ENCODE peak calls at places on chromosomes 7 and 10, in nine cellular contexts. G is NCI-H510A treated with DMSO at 0.1 percent for 48 hours; A is astrocyte of the hippocampus; B is HCT116; Z is HEK293T; T is H4; M is HFFc6; L is stimulated activated naive CD8-positive, alpha-beta T cell treated with anti-CD3 and anti-CD28 coated beads, Interleukin-15, Interleukin-2, amounts not matched to agents 100 U/mL and 50 U/mL, for 24 hours; S is GM10248. R is an unnamed sample.

GRCh38 chr7:119256446-119257131 is 1016.4 kb upstream of the KCND2 start:
- DNase-seq in G (peak), A (no peak), B (no peak), Z (no peak), T (no peak), M (no peak), L (no peak), S (no peak), R (no peak)

GRCh38 chr10:79269969-79270368 is 77.3 kb upstream of the PPIF start:
- DNase-seq in G (no peak), A (no peak), B (no peak), Z (no peak), T (no peak), M (no peak), L (no peak), S (no peak), R (no peak)

GRCh38 chr7:26538216-26538615 is 246.6 kb downstream of the SNX10 start:
- DNase-seq in G (no peak), A (no peak), B (no peak), Z (no peak), T (no peak), M (no peak), L (no peak), S (no peak), R (no peak)

GRCh38 chr7:85730016-85730415 is 543.2 kb upstream of the SEMA3D start:
- DNase-seq in G (no peak), A (no peak), B (no peak), Z (no peak), T (no peak), M (no peak), L (no peak), S (no peak), R (no peak)

GRCh38 chr10:86757110-86757790 is 831 bp downstream of the BMPR1A start:
- DNase-seq in G (no peak), A (peak), B (peak), Z (peak), T (peak), M (peak), L (peak), S (no peak), R (peak)

GRCh38 chr10:71729023-71729649 is 9.6 kb upstream of the C10orf105 start:
- DNase-seq in G (no peak), A (peak), B (no peak), Z (no peak), T (peak), M (no peak), L (peak), S (no peak), R (peak)

GRCh38 chr7:80584778-80585177 is 53.7 kb upstream of the CD36 start:
- DNase-seq in G (no peak), A (peak), B (no peak), Z (no peak), T (peak), M (no peak), L (no peak), S (no peak), R (peak)

GRCh38 chr7:54992876-54993490 is 25.8 kb upstream of the EGFR start:
- DNase-seq in G (no peak), A (no peak), B (no peak), Z (no peak), T (no peak), M (no peak), L (no peak), S (no peak), R (no peak)

GRCh38 chr10:97003804-97004201 is 171.7 kb downstream of the LCOR start:
- DNase-seq in G (peak), A (no peak), B (no peak), Z (no peak), T (no peak), M (no peak), L (no peak), S (no peak), R (no peak)

GRCh38 chr7:150903627-150904026 is 51.3 kb downstream of the AOC1 start:
- DNase-seq in G (no peak), A (peak), B (no peak), Z (no peak), T (peak), M (peak), L (no peak), S (peak), R (peak)

GRCh38 chr7:3089493-3089892 is 45.8 kb upstream of the CARD11 start:
- DNase-seq in G (no peak), A (peak), B (no peak), Z (peak), T (peak), M (no peak), L (peak), S (no peak), R (peak)

GRCh38 chr10:88117227-88117626 is 253.8 kb downstream of the PTEN start:
- DNase-seq in G (no peak), A (no peak), B (no peak), Z (no peak), T (no peak), M (no peak), L (peak), S (no peak), R (no peak)

GRCh38 chr10:126420571-126421275 is 32.4 kb upstream of the ADAM12 start:
- DNase-seq in G (no peak), A (peak), B (no peak), Z (no peak), T (peak), M (no peak), L (no peak), S (no peak), R (no peak)

GRCh38 chr7:140235114-140235513 is 58.3 kb upstream of the KDM7A start:
- DNase-seq in G (no peak), A (no peak), B (no peak), Z (no peak), T (no peak), M (no peak), L (no peak), S (no peak), R (no peak)

GRCh38 chr7:108137040-108137439 is 6.9 kb upstream of the LAMB4 start:
- DNase-seq in G (no peak), A (no peak), B (no peak), Z (no peak), T (no peak), M (no peak), L (no peak), S (no peak), R (no peak)

GRCh38 chr10:77970869-77971803 is 44.6 kb upstream of the DLG5 start:
- DNase-seq in G (peak), A (peak), B (no peak), Z (no peak), T (peak), M (peak), L (peak), S (peak), R (no peak)

GRCh38 chr7:136229819-136230609 is 252.9 kb upstream of the MTPN start:
- DNase-seq in G (no peak), A (no peak), B (no peak), Z (no peak), T (no peak), M (no peak), L (no peak), S (no peak), R (no peak)

GRCh38 chr7:115941703-115942268 is 88.8 kb downstream of the TFEC start:
- DNase-seq in G (no peak), A (peak), B (no peak), Z (no peak), T (peak), M (peak), L (no peak), S (no peak), R (no peak)

GRCh38 chr10:93160829-93161228 is 87.1 kb downstream of the CYP26A1 start:
- DNase-seq in G (no peak), A (peak), B (no peak), Z (no peak), T (peak), M (peak), L (no peak), S (no peak), R (no peak)

GRCh38 chr7:22728416-22729029 is 1.5 kb downstream of the IL6 start:
- DNase-seq in G (peak), A (peak), B (peak), Z (peak), T (peak), M (peak), L (no peak), S (peak), R (peak)

GRCh38 chr10:124560377-124560776 is 98.8 kb downstream of the LHPP start:
- DNase-seq in G (no peak), A (peak), B (no peak), Z (no peak), T (no peak), M (peak), L (no peak), S (no peak), R (no peak)

GRCh38 chr10:31648966-31649365 is 279.7 kb downstream of the ARHGAP12 start:
- DNase-seq in G (no peak), A (no peak), B (no peak), Z (no peak), T (no peak), M (no peak), L (no peak), S (no peak), R (no peak)

GRCh38 chr10:94521276-94522250 is 24.0 kb upstream of the HELLS start:
- DNase-seq in G (no peak), A (no peak), B (no peak), Z (no peak), T (no peak), M (no peak), L (no peak), S (no peak), R (no peak)

GRCh38 chr7:134697487-134697886 is 50.8 kb downstream of the BPGM start:
- DNase-seq in G (no peak), A (no peak), B (no peak), Z (no peak), T (no peak), M (no peak), L (no peak), S (no peak), R (no peak)

GRCh38 chr10:126059101-126059826 is 162.9 kb downstream of the FANK1 start:
- DNase-seq in G (no peak), A (peak), B (no peak), Z (no peak), T (peak), M (peak), L (no peak), S (no peak), R (no peak)

GRCh38 chr10:92074126-92074887 is 150.7 kb downstream of the BTAF1 start:
- DNase-seq in G (no peak), A (no peak), B (peak), Z (no peak), T (no peak), M (peak), L (no peak), S (no peak), R (no peak)

GRCh38 chr10:11106621-11107374 is 89.1 kb downstream of the CELF2 start:
- DNase-seq in G (no peak), A (no peak), B (no peak), Z (no peak), T (no peak), M (no peak), L (no peak), S (peak), R (no peak)

GRCh38 chr7:27175626-27176342 is 1.7 kb upstream of the HOXA10 start:
- DNase-seq in G (no peak), A (no peak), B (no peak), Z (no peak), T (no peak), M (no peak), L (no peak), S (no peak), R (no peak)

GRCh38 chr10:29841724-29842649 is 207.2 kb upstream of the SVIL start:
- DNase-seq in G (peak), A (peak), B (no peak), Z (no peak), T (no peak), M (peak), L (no peak), S (no peak), R (peak)

GRCh38 chr7:77657427-77658331 is 38.6 kb upstream of the RSBN1L start:
- DNase-seq in G (peak), A (peak), B (peak), Z (peak), T (peak), M (peak), L (no peak), S (peak), R (peak)

GRCh38 chr7:143394777-143395176 is 13.6 kb downstream of the ZYX start:
- DNase-seq in G (no peak), A (no peak), B (no peak), Z (no peak), T (no peak), M (no peak), L (no peak), S (no peak), R (no peak)

GRCh38 chr7:155821851-155822250 is 9.6 kb upstream of the SHH start:
- DNase-seq in G (no peak), A (no peak), B (no peak), Z (no peak), T (no peak), M (no peak), L (no peak), S (no peak), R (no peak)

GRCh38 chr7:22156205-22156604 is 200.7 kb downstream of the RAPGEF5 start:
- DNase-seq in G (no peak), A (peak), B (peak), Z (no peak), T (peak), M (peak), L (no peak), S (no peak), R (no peak)

GRCh38 chr7:2048006-2048405 is 184.7 kb downstream of the MAD1L1 start:
- DNase-seq in G (no peak), A (no peak), B (no peak), Z (no peak), T (no peak), M (no peak), L (no peak), S (no peak), R (no peak)

GRCh38 chr7:157077021-157077420 is 61.7 kb upstream of the UBE3C start:
- DNase-seq in G (no peak), A (no peak), B (no peak), Z (no peak), T (no peak), M (no peak), L (no peak), S (no peak), R (no peak)

GRCh38 chr7:9981950-9982349 is 991.7 kb upstream of the PHF14 start:
- DNase-seq in G (no peak), A (no peak), B (no peak), Z (no peak), T (peak), M (no peak), L (no peak), S (no peak), R (no peak)

GRCh38 chr10:67079126-67079525 is 153.3 kb downstream of the LRRTM3 start:
- DNase-seq in G (no peak), A (peak), B (no peak), Z (no peak), T (no peak), M (no peak), L (no peak), S (no peak), R (no peak)

GRCh38 chr7:155533120-155533826 is 13.1 kb downstream of the CNPY1 start:
- DNase-seq in G (no peak), A (peak), B (no peak), Z (peak), T (no peak), M (no peak), L (no peak), S (no peak), R (no peak)

R was measured in Calu3.